ENCODE peak calls at places on chromosome 11, in eight cellular contexts. Z is iPS DF 19.7; P is stimulated activated naive CD8-positive, alpha-beta T cell treated with anti-CD3 and anti-CD28 coated beads, Interleukin-15, Interleukin-2, amounts not matched to agents 100 U/mL and 50 U/mL, for 24 hours; J is amygdala; L is right lobe of liver; K is naive thymus-derived CD8-positive, alpha-beta T cell; U is stimulated activated CD4-positive, alpha-beta T cell treated with anti-CD3 and anti-CD28 coated beads, Interleukin-2, amount 100 ng/mL, for 48 hours; R is NCI-H774. T is an unnamed sample.

GRCh38 chr11:109073032-109073822 is 348.8 kb upstream of the C11orf87 start:
- DNase-seq in Z (no peak), P (no peak), U (no peak), L (no peak), J (no peak), R (no peak), K (no peak), T (no peak)

GRCh38 chr11:23577296-23577695 is 717.0 kb upstream of the CCDC179 start:
- DNase-seq in J (no peak), K (no peak), Z (no peak), U (no peak), P (no peak), L (no peak), R (no peak), T (no peak)

GRCh38 chr11:68839953-68840641 is 1.6 kb downstream of the CPT1A start:
- DNase-seq in U (no peak), L (no peak), K (no peak), Z (peak), R (no peak), P (no peak), J (no peak), T (no peak)

GRCh38 chr11:108278546-108278945 is 55.7 kb downstream of the ATM start:
- DNase-seq in J (no peak), R (no peak), U (no peak), K (no peak), L (no peak), P (no peak), Z (no peak), T (no peak)

GRCh38 chr11:84714316-84714780 is 912.8 kb downstream of the DLG2 start:
- DNase-seq in J (no peak), K (no peak), R (peak), P (peak), Z (no peak), L (peak), U (no peak), T (peak)

GRCh38 chr11:45087301-45087700 is 59.1 kb upstream of the PRDM11 start:
- DNase-seq in R (no peak), K (no peak), J (no peak), L (no peak), Z (no peak), P (no peak), U (no peak), T (no peak)

GRCh38 chr11:35850191-35850590 is 93.7 kb upstream of the LDLRAD3 start:
- DNase-seq in J (no peak), L (no peak), R (no peak), P (no peak), Z (no peak), K (no peak), U (no peak), T (no peak)

GRCh38 chr11:65560555-65561418 is 2.6 kb upstream of the LTBP3 start:
- DNase-seq in R (peak), K (no peak), J (peak), U (no peak), Z (no peak), P (no peak), L (no peak), T (no peak)

GRCh38 chr11:65661599-65662246 is 993 bp downstream of the RELA start:
- DNase-seq in K (no peak), J (no peak), R (no peak), P (no peak), U (no peak), L (no peak), Z (no peak), T (no peak)

GRCh38 chr11:5618807-5619206 is 6.0 kb upstream of the TRIM34 start:
- DNase-seq in J (no peak), L (no peak), K (no peak), R (no peak), U (no peak), P (no peak), Z (no peak), T (no peak)

GRCh38 chr11:65578667-65579066 is 2.8 kb downstream of the EHBP1L1 start:
- DNase-seq in P (no peak), U (no peak), L (peak), Z (no peak), J (no peak), R (no peak), K (no peak), T (no peak)

GRCh38 chr11:73325036-73325981 is 17.2 kb downstream of the ARHGEF17 start:
- DNase-seq in K (no peak), Z (no peak), P (no peak), L (no peak), J (no peak), U (no peak), R (no peak), T (peak)

GRCh38 chr11:47192111-47192510 is 5.9 kb upstream of the PACSIN3 start:
- DNase-seq in P (no peak), U (no peak), Z (no peak), R (no peak), K (no peak), L (no peak), J (no peak), T (no peak)

GRCh38 chr11:107549253-107549953 is 16.1 kb downstream of the ALKBH8 start:
- DNase-seq in Z (no peak), R (peak), U (no peak), P (peak), K (no peak), J (no peak), L (no peak), T (peak)

GRCh38 chr11:75338516-75339218 is 12.8 kb downstream of the ARRB1 start:
- DNase-seq in K (no peak), U (no peak), R (no peak), P (peak), J (no peak), L (no peak), Z (no peak), T (no peak)

GRCh38 chr11:12943276-12943675 is 65.8 kb upstream of the RASSF10 start:
- DNase-seq in P (no peak), U (no peak), L (no peak), Z (no peak), R (no peak), K (no peak), J (no peak), T (no peak)

GRCh38 chr11:76604652-76605241 is 65.8 kb downstream of the LRRC32 start:
- DNase-seq in Z (no peak), P (no peak), L (peak), U (no peak), R (no peak), J (peak), K (no peak), T (no peak)

GRCh38 chr11:36077886-36078685 is 134.2 kb downstream of the LDLRAD3 start:
- DNase-seq in U (no peak), L (no peak), Z (no peak), P (no peak), J (no peak), R (no peak), K (no peak), T (no peak)

GRCh38 chr11:61711493-61711892 is 31.3 kb downstream of the DAGLA start:
- DNase-seq in U (no peak), P (no peak), R (peak), Z (no peak), L (no peak), K (no peak), J (no peak), T (no peak)

GRCh38 chr11:116890193-116890592 is 52.8 kb upstream of the APOA1 start:
- DNase-seq in Z (no peak), L (no peak), K (no peak), P (no peak), R (no peak), J (no peak), U (no peak), T (peak)

GRCh38 chr11:79274636-79275315 is 166.1 kb downstream of the TENM4 start:
- DNase-seq in U (no peak), P (no peak), Z (no peak), R (no peak), K (no peak), L (no peak), J (no peak), T (no peak)

GRCh38 chr11:72405009-72405408 is 29.3 kb downstream of the CLPB start:
- DNase-seq in R (no peak), L (no peak), K (no peak), Z (no peak), P (no peak), J (no peak), U (no peak), T (no peak)

GRCh38 chr11:4960877-4961276 is 5.4 kb upstream of the OR51A2 start:
- DNase-seq in U (no peak), P (no peak), R (no peak), Z (no peak), L (no peak), J (no peak), K (no peak), T (no peak)

GRCh38 chr11:102559839-102560238 is 29.3 kb upstream of the MMP7 start:
- DNase-seq in K (no peak), P (no peak), J (no peak), L (no peak), R (no peak), Z (no peak), U (no peak), T (no peak)

GRCh38 chr11:111324277-111324720 is 26.0 kb downstream of the POU2AF3 start:
- DNase-seq in R (no peak), P (no peak), K (no peak), Z (no peak), U (no peak), L (no peak), J (no peak), T (no peak)

GRCh38 chr11:41245704-41246398 is 213.6 kb downstream of the LRRC4C start:
- DNase-seq in Z (no peak), J (no peak), K (no peak), U (no peak), L (peak), R (no peak), P (no peak), T (no peak)

GRCh38 chr11:65492637-65493366 is 6.0 kb upstream of the MALAT1 start:
- DNase-seq in J (peak), P (peak), Z (no peak), K (no peak), R (no peak), U (no peak), L (peak), T (no peak)

GRCh38 chr11:35804446-35805040 is 139.3 kb upstream of the LDLRAD3 start:
- DNase-seq in Z (no peak), J (peak), L (no peak), P (no peak), U (no peak), R (no peak), K (no peak), T (no peak)

GRCh38 chr11:113382121-113382520 is 5.5 kb upstream of the ANKK1 start:
- DNase-seq in L (no peak), K (no peak), J (no peak), Z (no peak), U (no peak), R (no peak), P (no peak), T (no peak)

GRCh38 chr11:64562723-64563351 is 28.2 kb upstream of the SLC22A12 start:
- DNase-seq in K (no peak), J (no peak), U (no peak), L (no peak), Z (no peak), R (no peak), P (no peak), T (no peak)

GRCh38 chr11:4479676-4480075 is 2.8 kb upstream of the OR52K1 start:
- DNase-seq in U (no peak), R (no peak), K (no peak), J (no peak), L (no peak), P (no peak), Z (no peak), T (no peak)

GRCh38 chr11:103798029-103798428 is 238.4 kb upstream of the DDI1 start:
- DNase-seq in U (no peak), Z (no peak), K (no peak), P (no peak), R (no peak), L (no peak), J (no peak), T (no peak)

GRCh38 chr11:66933508-66933907 is 24.7 kb downstream of the PC start:
- DNase-seq in Z (no peak), U (no peak), K (no peak), L (no peak), P (no peak), J (no peak), R (no peak), T (no peak)

GRCh38 chr11:94732617-94733292 is 35.4 kb upstream of the AMOTL1 start:
- DNase-seq in L (peak), J (no peak), P (no peak), R (no peak), U (no peak), Z (no peak), K (no peak), T (no peak)

GRCh38 chr11:10622957-10623787 is 54.7 kb upstream of the LYVE1 start:
- DNase-seq in L (peak), J (no peak), Z (no peak), U (no peak), K (no peak), R (no peak), P (peak), T (no peak)

GRCh38 chr11:109012996-109013395 is 348.1 kb downstream of the DDX10 start:
- DNase-seq in P (no peak), R (no peak), K (no peak), L (no peak), U (no peak), Z (no peak), J (no peak), T (no peak)

GRCh38 chr11:9849384-9849783 is 185.5 kb downstream of the SWAP70 start:
- DNase-seq in Z (no peak), U (no peak), L (no peak), J (no peak), K (no peak), R (no peak), P (no peak), T (no peak)

GRCh38 chr11:116736763-116737162 is 36.0 kb downstream of the BUD13 start:
- DNase-seq in U (no peak), K (no peak), R (no peak), L (no peak), Z (no peak), J (no peak), P (no peak), T (no peak)

GRCh38 chr11:91813263-91813662 is 411.4 kb upstream of the FAT3 start:
- DNase-seq in K (no peak), R (no peak), Z (no peak), L (no peak), P (no peak), U (no peak), J (no peak), T (no peak)

GRCh38 chr11:62012451-62013265 is 45.2 kb upstream of the FTH1 start:
- DNase-seq in U (no peak), P (no peak), K (no peak), R (no peak), L (no peak), J (no peak), Z (no peak), T (no peak)

T was measured in GM19239.